ENCODE peak calls at places on chromosomes 5 and 9, in four cellular contexts. P is A549, I is psoas muscle, T is tibial nerve. U is an unnamed sample.

GRCh38 chr5:31755299-31756053 is 116.5 kb downstream of the PDZD2 start:
- DNase-seq in P (no peak), I (no peak), T (no peak), U (no peak)

GRCh38 chr9:98365227-98365669 is 109.8 kb upstream of the TBC1D2 start:
- DNase-seq in P (peak; percentile 61), I (no peak), T (no peak), U (no peak)

GRCh38 chr5:6583049-6583880 is 49.6 kb downstream of the NSUN2 start:
- DNase-seq in P (no peak), I (peak; percentile 67), T (no peak), U (no peak)

GRCh38 chr9:37611014-37611413 is 18.6 kb upstream of the TOMM5 start:
- DNase-seq in P (no peak), I (no peak), T (no peak), U (no peak)

GRCh38 chr9:109003116-109003515 is 10.2 kb downstream of the CTNNAL1 start:
- DNase-seq in P (no peak), I (no peak), T (no peak), U (no peak)

GRCh38 chr9:129316281-129317030 is 138.4 kb upstream of the IER5L start:
- DNase-seq in P (no peak), I (peak; percentile 32), T (no peak), U (no peak)

GRCh38 chr9:17401858-17402257 is 177.0 kb upstream of the SH3GL2 start:
- DNase-seq in P (no peak), I (no peak), T (no peak), U (no peak)

GRCh38 chr9:34124103-34124502 is 2.4 kb downstream of the DCAF12 start:
- DNase-seq in P (no peak), I (no peak), T (no peak), U (no peak)

GRCh38 chr9:111661802-111662491 is 542 bp downstream of the GNG10 start:
- DNase-seq in P (peak; percentile 22), I (peak; percentile 67), T (peak; percentile 8), U (peak; percentile 37)

GRCh38 chr9:127898433-127899199 is 787 bp downstream of the ST6GALNAC6 start:
- DNase-seq in P (no peak), I (peak; percentile 77), T (peak; percentile 67), U (no peak)

GRCh38 chr5:55062039-55062779 is 38.2 kb downstream of the GZMK start:
- DNase-seq in P (no peak), I (no peak), T (no peak), U (peak; percentile 72)

GRCh38 chr5:138274189-138274853 is at the start of gene GFRA3:
- DNase-seq in P (no peak), I (no peak), T (no peak), U (peak; percentile 3)
- H3K4me3 ChIP-seq in P (no peak within 1 kb of the TSS), I (peak within 1 kb of the TSS; percentile 64), T (peak within 1 kb of the TSS; percentile 27), U (no peak within 1 kb of the TSS)

GRCh38 chr5:5183192-5183699 is 43.1 kb downstream of the ADAMTS16 start:
- DNase-seq in P (no peak), I (no peak), T (no peak), U (no peak)

GRCh38 chr5:5192681-5193080 is 52.6 kb downstream of the ADAMTS16 start:
- DNase-seq in P (no peak), I (no peak), T (no peak), U (no peak)

GRCh38 chr5:5191906-5192305 is 51.8 kb downstream of the ADAMTS16 start:
- DNase-seq in P (no peak), I (no peak), T (no peak), U (no peak)

GRCh38 chr5:5183933-5184332 is 43.8 kb downstream of the ADAMTS16 start:
- DNase-seq in P (no peak), I (no peak), T (no peak), U (no peak)

GRCh38 chr5:5188377-5189020 is 48.4 kb downstream of the ADAMTS16 start:
- DNase-seq in P (no peak), I (no peak), T (no peak), U (no peak)
- H3K4me3 ChIP-seq in P (no peak overlapping the region), I (no peak overlapping the region), T (no peak overlapping the region), U (no peak overlapping the region)

GRCh38 chr5:69416699-69417098 is 1.8 kb downstream of the MARVELD2 start:
- DNase-seq in P (no peak), I (no peak), T (no peak), U (no peak)
- H3K4me3 ChIP-seq in P (no peak overlapping the region), I (no peak overlapping the region), T (no peak overlapping the region), U (no peak overlapping the region)

DNA sequence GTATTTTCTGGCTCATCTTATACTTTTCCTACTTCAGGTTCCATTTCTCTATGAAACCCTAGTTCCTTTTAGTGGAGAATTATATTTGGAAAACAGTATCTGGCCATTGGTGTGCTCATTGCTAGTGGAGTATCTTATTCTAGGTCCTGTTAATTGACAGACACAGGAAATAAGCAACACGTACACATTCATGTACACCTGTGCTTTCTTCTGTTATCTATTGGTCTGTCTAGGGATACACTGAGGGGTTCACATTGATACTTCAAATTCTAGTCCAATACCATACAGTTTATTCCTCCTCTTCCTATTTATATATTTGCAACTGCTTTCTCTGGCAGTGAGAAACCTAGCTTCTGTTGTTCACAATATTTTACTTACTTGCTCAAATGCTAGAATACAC is 110.2 kb downstream of the FER start:
- DNase-seq in P (no peak), I (no peak), T (no peak), U (no peak)
- H3K4me3 ChIP-seq in P (no peak overlapping the region), I (no peak overlapping the region), T (no peak overlapping the region), U (no peak overlapping the region)

GRCh38 chr5:66991746-66992145 is 204.9 kb downstream of the CD180 start:
- DNase-seq in P (no peak), I (no peak), T (no peak), U (no peak)

GRCh38 chr5:66987949-66988838 is 208.4 kb downstream of the CD180 start:
- DNase-seq in P (peak; percentile 40), I (no peak), T (no peak), U (peak; percentile 30)

GRCh38 chr5:66987540-66987939 is 209.1 kb downstream of the CD180 start:
- DNase-seq in P (no peak), I (no peak), T (no peak), U (no peak)

GRCh38 chr5:66989286-66989685 is 207.3 kb downstream of the CD180 start:
- DNase-seq in P (no peak), I (no peak), T (no peak), U (no peak)

DNA sequence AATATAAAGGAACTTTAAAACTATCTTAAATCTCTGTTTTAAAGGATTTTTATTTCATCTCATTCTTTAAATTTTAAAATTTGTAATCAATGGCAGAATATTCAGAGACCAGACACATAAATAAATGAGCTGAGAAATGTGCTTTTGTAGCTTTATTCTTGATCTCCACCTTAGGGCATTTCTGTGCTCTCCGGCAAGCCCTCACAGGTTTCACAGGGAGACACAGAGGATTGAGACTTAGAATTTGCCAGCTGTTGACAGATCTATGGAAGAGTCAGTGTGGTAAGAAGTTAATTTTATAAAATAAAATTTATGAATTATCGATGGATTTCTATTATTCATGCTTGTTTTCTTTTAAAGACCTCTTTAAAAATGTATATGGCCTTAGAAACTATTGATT is 206.8 kb downstream of the CD180 start:
- DNase-seq in P (no peak), I (no peak), T (no peak), U (no peak)
- H3K4me3 ChIP-seq in P (no peak overlapping the region), I (no peak overlapping the region), T (no peak overlapping the region), U (no peak overlapping the region)

GRCh38 chr5:3796736-3797135 is 201.1 kb downstream of the IRX1 start:
- DNase-seq in P (no peak), I (no peak), T (no peak), U (no peak)

GRCh38 chr5:3801967-3802366 is 206.3 kb downstream of the IRX1 start:
- DNase-seq in P (peak; percentile 2), I (no peak), T (no peak), U (no peak)
- H3K4me3 ChIP-seq in P (no peak overlapping the region), I (no peak overlapping the region), T (no peak overlapping the region), U (no peak overlapping the region)

U was measured in CD8-positive, alpha-beta memory T cell.